ENCODE peak calls at places on chromosomes 11 and 22, in seven cellular contexts. W, G, V, U, M, E and C are unnamed samples.

GRCh38 chr11:74697722-74698121 is 33.5 kb downstream of the CHRDL2 start:
- DNase-seq in W (no peak), U (no peak), M (no peak), G (no peak), E (no peak), V (no peak), C (no peak)

GRCh38 chr11:67312187-67313021 is 9.1 kb downstream of the SSH3 start:
- DNase-seq in U (peak), V (peak), G (no peak), W (peak), M (no peak), E (peak), C (no peak)

GRCh38 chr11:46064221-46064620 is 57.0 kb downstream of the PHF21A start:
- DNase-seq in M (no peak), W (no peak), V (no peak), E (no peak), G (no peak), U (no peak), C (no peak)

GRCh38 chr11:119166368-119167076 is 2.0 kb upstream of the NLRX1 start:
- DNase-seq in M (no peak), V (no peak), G (peak), W (no peak), E (no peak), U (peak), C (no peak)

GRCh38 chr22:42500164-42500835 is 19.3 kb downstream of the RRP7A start:
- DNase-seq in M (peak), G (no peak), U (peak), W (peak), V (peak), E (peak), C (peak)

GRCh38 chr11:73716153-73717056 is 44.5 kb downstream of the RAB6A start:
- DNase-seq in G (peak), V (no peak), E (no peak), M (no peak), W (no peak), U (no peak), C (peak)

GRCh38 chr22:22410121-22410520 is 98.4 kb downstream of the ZNF280B start:
- DNase-seq in M (no peak), G (no peak), W (peak), U (peak), E (peak), V (no peak), C (peak)

GRCh38 chr11:102924851-102925380 is 30.6 kb downstream of the MMP13 start:
- DNase-seq in V (no peak), W (no peak), E (no peak), M (no peak), U (no peak), G (no peak), C (no peak)

GRCh38 chr11:43447124-43447523 is 88.4 kb downstream of the TTC17 start:
- DNase-seq in W (no peak), E (no peak), G (no peak), V (no peak), M (no peak), U (no peak), C (peak)

GRCh38 chr11:59822989-59823566 is 12.5 kb upstream of the MRPL16 start:
- DNase-seq in W (no peak), U (no peak), E (no peak), M (no peak), V (no peak), G (peak), C (peak)

GRCh38 chr11:9672918-9673317 is 9.0 kb downstream of the SWAP70 start:
- DNase-seq in M (no peak), W (no peak), E (no peak), U (no peak), V (no peak), G (no peak), C (no peak)

GRCh38 chr11:94671553-94672366 is 96.4 kb upstream of the AMOTL1 start:
- DNase-seq in W (no peak), E (no peak), V (no peak), U (no peak), M (no peak), G (no peak), C (no peak)

GRCh38 chr22:41682033-41682807 is 6.4 kb downstream of the SNU13 start:
- DNase-seq in M (peak), W (peak), U (peak), V (peak), G (peak), E (peak), C (peak)

GRCh38 chr22:28882545-28882877 is 861 bp upstream of the ZNRF3 start:
- DNase-seq in U (no peak), G (no peak), V (no peak), W (no peak), E (no peak), M (no peak), C (no peak)

GRCh38 chr11:20050551-20051333 is 109.5 kb downstream of the DBX1 start:
- DNase-seq in U (no peak), V (peak), E (no peak), G (no peak), W (no peak), M (no peak), C (no peak)

GRCh38 chr22:25357056-25357455 is 137.6 kb downstream of the CRYBB2 start:
- DNase-seq in U (peak), V (no peak), M (no peak), W (no peak), G (no peak), E (peak), C (no peak)

GRCh38 chr11:66050581-66051231 is 1.5 kb upstream of the SF3B2 start:
- DNase-seq in G (no peak), V (no peak), E (peak), W (no peak), U (no peak), M (no peak), C (no peak)

GRCh38 chr11:122724520-122724919 is 69.0 kb downstream of the UBASH3B start:
- DNase-seq in G (no peak), W (no peak), V (no peak), M (no peak), U (no peak), E (no peak), C (no peak)

GRCh38 chr11:120608760-120609211 is 97.2 kb downstream of the GRIK4 start:
- DNase-seq in E (no peak), V (peak), U (peak), G (no peak), W (no peak), M (no peak), C (no peak)

GRCh38 chr11:60788401-60789110 is 3.4 kb downstream of the MS4A10 start:
- DNase-seq in U (peak), M (no peak), E (peak), G (no peak), V (no peak), W (peak), C (no peak)

GRCh38 chr22:31104869-31105268 is 2.5 kb downstream of the SELENOM start:
- DNase-seq in M (no peak), E (peak), W (peak), G (no peak), V (no peak), U (no peak), C (no peak)

GRCh38 chr11:117605331-117605730 is 191.7 kb downstream of the DSCAML1 start:
- DNase-seq in M (no peak), U (no peak), W (no peak), G (no peak), V (no peak), E (no peak), C (no peak)

GRCh38 chr11:27254744-27255446 is 108.1 kb downstream of the CCDC34 start:
- DNase-seq in V (no peak), W (no peak), U (no peak), E (no peak), M (no peak), G (no peak), C (no peak)

GRCh38 chr11:112881461-112881860 is 79.8 kb upstream of the NCAM1 start:
- DNase-seq in U (peak), V (peak), E (no peak), M (no peak), W (peak), G (no peak), C (no peak)

GRCh38 chr11:30583505-30584280 is 2.5 kb downstream of the MPPED2 start:
- DNase-seq in M (no peak), G (no peak), E (no peak), V (peak), U (peak), W (peak), C (no peak)

GRCh38 chr22:25420471-25420924 is 144.0 kb upstream of the GRK3 start:
- DNase-seq in E (no peak), U (no peak), W (no peak), M (no peak), G (no peak), V (no peak), C (no peak)

GRCh38 chr11:75498556-75499255 is 27.0 kb downstream of the GDPD5 start:
- DNase-seq in W (no peak), E (no peak), U (no peak), V (no peak), M (no peak), G (no peak), C (no peak)

GRCh38 chr11:80146231-80146630 is 705.4 kb upstream of the TENM4 start:
- DNase-seq in G (no peak), U (no peak), M (no peak), E (no peak), W (no peak), V (no peak), C (no peak)

GRCh38 chr11:28269621-28270020 is 161.4 kb downstream of the METTL15 start:
- DNase-seq in M (no peak), V (no peak), U (no peak), G (no peak), E (no peak), W (no peak), C (no peak)

GRCh38 chr22:43516386-43516785 is 104.6 kb downstream of the MPPED1 start:
- DNase-seq in U (peak), W (no peak), G (no peak), V (no peak), M (no peak), E (no peak), C (no peak)

GRCh38 chr11:134358853-134359490 is 27.2 kb downstream of the GLB1L2 start:
- DNase-seq in W (no peak), E (no peak), U (no peak), G (no peak), M (no peak), V (no peak), C (no peak)

GRCh38 chr11:37107415-37107814 is 509.4 kb upstream of the RAG2 start:
- DNase-seq in M (no peak), U (no peak), E (no peak), V (no peak), G (no peak), W (no peak), C (no peak)

GRCh38 chr22:46377566-46378498 is 42.3 kb downstream of the TRMU start:
- DNase-seq in V (no peak), U (peak), E (no peak), W (peak), M (no peak), G (peak), C (no peak)

GRCh38 chr11:71446942-71447688 is 1.1 kb downstream of the DHCR7 start:
- DNase-seq in E (no peak), V (peak), G (peak), U (no peak), M (no peak), W (no peak), C (no peak)

GRCh38 chr11:78420255-78420764 is 2.7 kb upstream of the GAB2 start:
- DNase-seq in M (peak), V (peak), E (peak), W (peak), G (peak), U (peak), C (no peak)

GRCh38 chr22:21766933-21767462 is 31.4 kb upstream of the YPEL1 start:
- DNase-seq in M (peak), G (no peak), W (no peak), V (no peak), U (no peak), E (peak), C (peak)

GRCh38 chr11:9838961-9839360 is 175.1 kb downstream of the SWAP70 start:
- DNase-seq in V (peak), W (no peak), G (no peak), E (no peak), U (no peak), M (no peak), C (no peak)

GRCh38 chr11:22668005-22668796 is 1.8 kb downstream of the GAS2 start:
- DNase-seq in U (no peak), W (no peak), V (no peak), E (no peak), M (no peak), G (no peak), C (no peak)

GRCh38 chr11:22666700-22667439 is 459 bp downstream of the GAS2 start:
- DNase-seq in U (peak), V (peak), M (no peak), W (peak), G (peak), E (peak), C (no peak)

GRCh38 chr11:22671751-22672150 is 5.3 kb downstream of the GAS2 start:
- DNase-seq in E (no peak), M (no peak), U (no peak), V (no peak), W (no peak), G (no peak), C (no peak)

GRCh38 chr11:22670803-22671202 is 4.4 kb downstream of the GAS2 start:
- DNase-seq in U (no peak), G (peak), V (no peak), M (peak), W (no peak), E (no peak), C (peak)

GRCh38 chr11:22669368-22669767 is 3.0 kb downstream of the GAS2 start:
- DNase-seq in U (no peak), W (no peak), G (no peak), V (no peak), M (no peak), E (no peak), C (no peak)
- H3K4me3 ChIP-seq in U (no peak), W (no peak), G (no peak), V (no peak), M (no peak), E (no peak), C (no peak)

GRCh38 chr11:35013514-35014191 is 97.2 kb downstream of the PDHX start:
- DNase-seq in E (no peak), U (no peak), M (peak), G (no peak), W (no peak), V (no peak), C (no peak)

GRCh38 chr11:35011944-35012343 is 95.5 kb downstream of the PDHX start:
- DNase-seq in W (no peak), U (no peak), M (no peak), V (no peak), E (no peak), G (no peak), C (no peak)

GRCh38 chr11:35015621-35016387 is 99.4 kb downstream of the PDHX start:
- DNase-seq in W (no peak), E (no peak), M (no peak), G (no peak), V (no peak), U (no peak), C (no peak)

GRCh38 chr11:35012467-35013191 is 96.2 kb downstream of the PDHX start:
- DNase-seq in W (no peak), V (no peak), M (peak), G (no peak), E (no peak), U (no peak), C (no peak)

GRCh38 chr11:35014352-35014751 is 97.9 kb downstream of the PDHX start:
- DNase-seq in V (no peak), E (no peak), U (no peak), M (no peak), G (no peak), W (no peak), C (no peak)
- H3K4me3 ChIP-seq in V (no peak), E (no peak), U (no peak), M (no peak), G (no peak), W (no peak), C (no peak)

GRCh38 chr22:20156611-20157415 is 6.0 kb upstream of the CCDC188 start:
- DNase-seq in W (peak), V (peak), M (peak), G (peak), E (peak), U (peak), C (peak)

GRCh38 chr22:20154602-20155183 is 3.8 kb upstream of the CCDC188 start:
- DNase-seq in M (no peak), G (no peak), U (no peak), E (no peak), V (no peak), W (no peak), C (no peak)

GRCh38 chr22:20155330-20156041 is 4.6 kb upstream of the CCDC188 start:
- DNase-seq in U (peak), W (peak), G (peak), V (no peak), E (peak), M (no peak), C (no peak)

GRCh38 chr22:20157416-20158183 is 6.7 kb upstream of the CCDC188 start:
- DNase-seq in W (no peak), U (no peak), E (no peak), V (no peak), G (no peak), M (no peak), C (no peak)

DNA sequence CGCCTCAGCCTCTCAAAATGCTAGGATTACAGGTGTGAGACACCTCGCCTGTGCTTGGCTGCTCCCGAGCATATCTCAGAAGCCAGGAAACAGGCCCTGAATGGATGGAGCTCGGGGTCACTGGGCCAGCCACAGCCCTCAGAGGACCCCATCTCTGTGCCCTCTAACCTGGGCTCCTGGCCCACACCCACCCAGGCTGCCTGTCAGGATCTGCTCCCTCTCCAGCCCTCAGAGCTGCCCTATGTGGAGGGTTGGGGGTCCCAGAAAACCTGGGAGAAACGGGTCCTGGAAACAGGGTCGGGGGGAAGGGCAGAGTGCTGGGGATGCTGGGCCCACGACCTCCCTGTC is 5.2 kb upstream of the CCDC188 start:
- DNase-seq in V (no peak), M (no peak), E (no peak), W (no peak), U (no peak), G (no peak), C (no peak)
- H3K4me3 ChIP-seq in V (no peak), M (no peak), E (no peak), W (no peak), U (no peak), G (no peak), C (no peak)

GRCh38 chr11:57237204-57237681 is at the start of gene APLNR:
- DNase-seq in V (no peak), G (no peak), E (no peak), W (no peak), M (no peak), U (no peak), C (no peak)
- H3K4me3 ChIP-seq in V (no peak), G (no peak), E (peak), W (no peak), M (no peak), U (peak), C (no peak)

DNA sequence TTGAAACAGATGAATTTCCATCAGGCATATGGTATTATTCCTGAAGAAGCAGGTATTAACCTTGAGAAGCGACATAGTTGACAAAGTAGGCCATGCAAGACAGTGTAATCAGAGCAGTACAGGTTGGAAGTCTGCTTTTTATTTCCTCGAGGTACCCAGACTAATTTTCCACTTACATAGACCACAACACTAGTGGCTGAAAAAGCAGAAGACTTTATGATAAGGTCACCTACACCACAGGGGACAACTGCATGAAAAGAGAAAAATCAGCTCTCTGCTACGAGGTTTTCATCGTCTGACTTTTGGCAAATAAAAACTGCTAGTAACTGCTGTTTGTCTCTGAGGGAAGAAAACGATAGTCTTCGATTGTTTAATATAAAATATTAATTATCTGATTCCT is 77.5 kb downstream of the CNTN5 start:
- DNase-seq in U (no peak), V (no peak), W (no peak), E (no peak), G (no peak), M (no peak), C (no peak)
- H3K4me3 ChIP-seq in U (no peak), V (no peak), W (no peak), E (no peak), G (no peak), M (no peak), C (no peak)

GRCh38 chr22:50528682-50529415 is 963 bp downstream of the TYMP start:
- DNase-seq in V (no peak), M (no peak), W (no peak), G (no peak), E (no peak), U (peak), C (no peak)
- H3K4me3 ChIP-seq in V (no peak), M (no peak), W (no peak), G (no peak), E (peak), U (peak), C (no peak)